ENCODE peak calls at places on chromosome X, in eight cellular contexts. G is hepatocyte, J is fibroblast of the aortic adventitia, W is T-cell, C is GM06990, Q is lower leg skin, K is NCI-H460, A is SJSA1. B is an unnamed sample.

GRCh38 chrX:136572030-136572429 is 40.0 kb downstream of the VGLL1 start:
- DNase-seq in G (no peak), J (no peak), W (no peak), C (no peak), Q (no peak), K (no peak), A (no peak), B (no peak)

GRCh38 chrX:16743604-16744325 is 24.4 kb downstream of the SYAP1 start:
- DNase-seq in G (no peak), J (peak), W (no peak), C (no peak), Q (no peak), K (no peak), A (no peak), B (no peak)

GRCh38 chrX:39195156-39195555 is 393.9 kb downstream of the MID1IP1 start:
- DNase-seq in G (no peak), J (no peak), W (no peak), C (no peak), Q (no peak), K (no peak), A (no peak), B (no peak)

GRCh38 chrX:87846956-87847355 is 329.4 kb downstream of the KLHL4 start:
- DNase-seq in G (no peak), J (no peak), W (no peak), C (no peak), Q (no peak), K (no peak), A (no peak), B (no peak)

GRCh38 chrX:50874878-50875277 is 35.7 kb upstream of the BMP15 start:
- DNase-seq in G (no peak), J (no peak), W (no peak), C (no peak), Q (no peak), K (no peak), A (no peak), B (no peak)

GRCh38 chrX:71282514-71283408 is 674 bp upstream of the NONO start:
- DNase-seq in G (peak), J (no peak), W (peak), C (no peak), Q (no peak), K (no peak), A (no peak), B (no peak)

GRCh38 chrX:139826065-139827044 is 106.5 kb downstream of the ATP11C start:
- DNase-seq in G (no peak), J (peak), W (no peak), C (no peak), Q (no peak), K (peak), A (peak), B (no peak)

GRCh38 chrX:154714925-154715324 is 36.0 kb downstream of the GAB3 start:
- DNase-seq in G (peak), J (peak), W (no peak), C (no peak), Q (no peak), K (peak), A (no peak), B (peak)

GRCh38 chrX:47562615-47563243 is 1.7 kb downstream of the ARAF start:
- DNase-seq in G (no peak), J (peak), W (no peak), C (no peak), Q (no peak), K (no peak), A (no peak), B (no peak)

GRCh38 chrX:112734250-112734649 is 54.5 kb upstream of the LHFPL1 start:
- DNase-seq in G (no peak), J (no peak), W (no peak), C (no peak), Q (peak), K (no peak), A (no peak), B (no peak)

GRCh38 chrX:70498129-70498528 is 53.5 kb downstream of the DLG3 start:
- DNase-seq in G (no peak), J (no peak), W (no peak), C (no peak), Q (no peak), K (no peak), A (no peak), B (no peak)